ENCODE peak calls at places on chromosomes 1 and 21, in six cellular contexts. L is AG08396, B is ecto neural progenitor cell, I is NCI-H1105 treated with DMSO at 0.1 percent for 48 hours, X is aorta, E is tibial artery. G is an unnamed sample.

GRCh38 chr1:22064751-22065402 is 12.4 kb downstream of the CDC42 start:
- DNase-seq in X (no peak), I (no peak), E (no peak), B (no peak), L (no peak), G (no peak)

GRCh38 chr1:170578356-170578755 is 46.4 kb downstream of the GORAB start:
- DNase-seq in X (no peak), B (no peak), E (no peak), L (no peak), I (no peak), G (no peak)

GRCh38 chr1:227948493-227949260 is 945 bp upstream of the WNT9A start:
- DNase-seq in L (no peak), I (no peak), X (peak), B (no peak), E (no peak), G (no peak)

GRCh38 chr1:113266788-113267187 is 123.5 kb upstream of the MAGI3 start:
- DNase-seq in E (no peak), I (no peak), B (no peak), L (no peak), X (no peak), G (no peak)

GRCh38 chr1:28606771-28607170 is 14.7 kb downstream of the RAB42 start:
- DNase-seq in I (no peak), L (no peak), X (no peak), E (no peak), B (no peak), G (no peak)

GRCh38 chr1:162990665-162991064 is 78.5 kb upstream of the RGS4 start:
- DNase-seq in E (no peak), I (no peak), B (no peak), L (no peak), X (no peak), G (no peak)

GRCh38 chr1:62691062-62691844 is 3.1 kb upstream of the DOCK7 start:
- DNase-seq in B (no peak), I (no peak), E (no peak), X (no peak), L (no peak), G (no peak)

GRCh38 chr1:154348429-154349076 is 23.2 kb downstream of the ATP8B2 start:
- DNase-seq in E (no peak), X (no peak), I (no peak), L (peak), B (no peak), G (no peak)

GRCh38 chr1:206895837-206896242 is 1.4 kb upstream of the IL24 start:
- DNase-seq in X (no peak), I (peak), E (no peak), B (no peak), L (peak), G (peak)

GRCh38 chr21:43734131-43734634 is 15.3 kb downstream of the PDXK start:
- DNase-seq in L (no peak), X (peak), B (no peak), I (no peak), E (no peak), G (no peak)

GRCh38 chr1:54312874-54313316 is 93.3 kb downstream of the SSBP3 start:
- DNase-seq in L (peak), B (peak), X (no peak), E (no peak), I (no peak), G (peak)

GRCh38 chr1:76425843-76426145 is 351.2 kb downstream of the ST6GALNAC3 start:
- DNase-seq in B (no peak), X (no peak), L (no peak), I (no peak), E (no peak), G (peak)

GRCh38 chr1:233393084-233393840 is 65.7 kb downstream of the MAP3K21 start:
- DNase-seq in E (no peak), I (no peak), B (no peak), L (no peak), X (no peak), G (no peak)

GRCh38 chr1:186648606-186649005 is 31.6 kb downstream of the PTGS2 start:
- DNase-seq in L (no peak), I (no peak), E (no peak), X (no peak), B (no peak), G (no peak)

GRCh38 chr1:185263292-185263691 is 53.8 kb downstream of the IVNS1ABP start:
- DNase-seq in E (no peak), X (no peak), I (no peak), B (no peak), L (no peak), G (no peak)

GRCh38 chr1:48236716-48237470 is 14.4 kb downstream of the SLC5A9 start:
- DNase-seq in X (no peak), L (peak), I (peak), B (peak), E (no peak), G (no peak)

GRCh38 chr1:204207136-204207616 is 6.6 kb downstream of the GOLT1A start:
- DNase-seq in I (peak), X (peak), B (peak), E (peak), L (peak), G (peak)

GRCh38 chr1:204842369-204842768 is 28.3 kb upstream of the NFASC start:
- DNase-seq in L (no peak), I (no peak), X (no peak), B (no peak), E (no peak), G (no peak)

GRCh38 chr21:36695671-36696389 is 3.1 kb upstream of the SIM2 start:
- DNase-seq in I (no peak), X (no peak), B (peak), E (no peak), L (no peak), G (no peak)

GRCh38 chr1:111789077-111789476 is 33.4 kb downstream of the DDX20 start:
- DNase-seq in B (no peak), L (peak), E (no peak), I (no peak), X (no peak), G (no peak)

GRCh38 chr1:167821356-167821685 is 92.6 kb downstream of the ADCY10 start:
- DNase-seq in I (no peak), B (no peak), L (no peak), E (no peak), X (no peak), G (no peak)

GRCh38 chr21:29360799-29361765 is 62.4 kb downstream of the BACH1 start:
- DNase-seq in L (no peak), X (no peak), E (no peak), I (no peak), B (no peak), G (no peak)

GRCh38 chr21:17352937-17353655 is 159.7 kb upstream of the CXADR start:
- DNase-seq in B (no peak), X (no peak), I (peak), L (no peak), E (no peak), G (no peak)

GRCh38 chr1:48371598-48371997 is 100.4 kb downstream of the SPATA6 start:
- DNase-seq in X (no peak), I (no peak), B (no peak), L (no peak), E (no peak), G (no peak)

GRCh38 chr1:210384625-210385024 is 55.9 kb downstream of the HHAT start:
- DNase-seq in E (no peak), L (no peak), B (no peak), I (no peak), X (no peak), G (peak)

GRCh38 chr1:170284425-170284824 is 138.7 kb downstream of the NTMT2 start:
- DNase-seq in L (no peak), E (no peak), I (peak), X (no peak), B (no peak), G (no peak)

GRCh38 chr1:232248276-232248803 is 381.6 kb downstream of the SIPA1L2 start:
- DNase-seq in B (no peak), X (no peak), L (no peak), E (no peak), I (no peak), G (no peak)

GRCh38 chr1:172537366-172537765 is 4.4 kb downstream of the SUCO start:
- DNase-seq in I (no peak), E (no peak), B (no peak), L (no peak), X (no peak), G (no peak)

GRCh38 chr1:10866314-10867091 is 70.1 kb upstream of the CASZ1 start:
- DNase-seq in B (no peak), I (peak), L (peak), X (peak), E (no peak), G (no peak)